ENCODE peak calls at places on chromosomes 2 and 18, in seven cellular contexts. One of them, this sample, is unnamed.

GRCh38 chr2:65991864-65992554 is 442.9 kb upstream of the MEIS1 start:
- DNase-seq in lower leg skin: peak; percentile 19
- DNase-seq in heart left ventricle: no peak
- DNase-seq in AG04450: no peak
- DNase-seq in kidney: no peak
- DNase-seq in CD8-positive, alpha-beta T cell: no peak
- DNase-seq in osteocyte: no peak
- DNase-seq in this sample: no peak

GRCh38 chr2:191666241-191666640 is 11.7 kb upstream of the NABP1 start:
- DNase-seq in CD8-positive, alpha-beta T cell: no peak
- DNase-seq in heart left ventricle: no peak
- DNase-seq in osteocyte: no peak
- DNase-seq in kidney: no peak
- DNase-seq in lower leg skin: no peak
- DNase-seq in AG04450: no peak
- DNase-seq in this sample: no peak

GRCh38 chr2:24493713-24494112 is 2.7 kb downstream of the NCOA1 start:
- DNase-seq in heart left ventricle: no peak
- DNase-seq in AG04450: no peak
- DNase-seq in osteocyte: no peak
- DNase-seq in kidney: no peak
- DNase-seq in CD8-positive, alpha-beta T cell: no peak
- DNase-seq in lower leg skin: no peak
- DNase-seq in this sample: no peak

GRCh38 chr2:96241227-96241626 is 24.6 kb downstream of the TMEM127 start:
- DNase-seq in heart left ventricle: no peak
- DNase-seq in osteocyte: no peak
- DNase-seq in CD8-positive, alpha-beta T cell: no peak
- DNase-seq in lower leg skin: no peak
- DNase-seq in AG04450: no peak
- DNase-seq in kidney: peak; percentile 34
- DNase-seq in this sample: no peak

GRCh38 chr2:232511336-232511863 is 8.8 kb upstream of the PRSS56 start:
- DNase-seq in kidney: no peak
- DNase-seq in heart left ventricle: peak; percentile 66
- DNase-seq in osteocyte: no peak
- DNase-seq in lower leg skin: no peak
- DNase-seq in AG04450: no peak
- DNase-seq in CD8-positive, alpha-beta T cell: no peak
- DNase-seq in this sample: no peak

GRCh38 chr18:55950379-55951166 is 362.6 kb upstream of the TCF4 start:
- DNase-seq in heart left ventricle: no peak
- DNase-seq in CD8-positive, alpha-beta T cell: no peak
- DNase-seq in lower leg skin: no peak
- DNase-seq in AG04450: no peak
- DNase-seq in kidney: peak; percentile 30
- DNase-seq in osteocyte: no peak
- DNase-seq in this sample: no peak

GRCh38 chr2:72841462-72842125 is 15.8 kb upstream of the EXOC6B start:
- DNase-seq in osteocyte: no peak
- DNase-seq in AG04450: no peak
- DNase-seq in heart left ventricle: no peak
- DNase-seq in lower leg skin: no peak
- DNase-seq in CD8-positive, alpha-beta T cell: no peak
- DNase-seq in kidney: no peak
- DNase-seq in this sample: no peak

GRCh38 chr2:191299866-191300265 is 54.7 kb downstream of the MYO1B start:
- DNase-seq in heart left ventricle: no peak
- DNase-seq in kidney: no peak
- DNase-seq in osteocyte: no peak
- DNase-seq in CD8-positive, alpha-beta T cell: no peak
- DNase-seq in AG04450: no peak
- DNase-seq in lower leg skin: no peak
- DNase-seq in this sample: no peak

GRCh38 chr2:69668598-69668997 is 25.1 kb upstream of the AAK1 start:
- DNase-seq in AG04450: no peak
- DNase-seq in osteocyte: no peak
- DNase-seq in heart left ventricle: no peak
- DNase-seq in lower leg skin: no peak
- DNase-seq in kidney: no peak
- DNase-seq in CD8-positive, alpha-beta T cell: no peak
- DNase-seq in this sample: no peak

GRCh38 chr18:29188760-29189159 is 1011.8 kb upstream of the CDH2 start:
- DNase-seq in lower leg skin: no peak
- DNase-seq in CD8-positive, alpha-beta T cell: no peak
- DNase-seq in heart left ventricle: no peak
- DNase-seq in kidney: no peak
- DNase-seq in osteocyte: no peak
- DNase-seq in AG04450: no peak
- DNase-seq in this sample: no peak

GRCh38 chr2:117785740-117786139 is 28.8 kb upstream of the DDX18 start:
- DNase-seq in CD8-positive, alpha-beta T cell: peak; percentile 38
- DNase-seq in lower leg skin: no peak
- DNase-seq in heart left ventricle: no peak
- DNase-seq in kidney: no peak
- DNase-seq in osteocyte: no peak
- DNase-seq in AG04450: peak; percentile 7
- DNase-seq in this sample: no peak

DNA sequence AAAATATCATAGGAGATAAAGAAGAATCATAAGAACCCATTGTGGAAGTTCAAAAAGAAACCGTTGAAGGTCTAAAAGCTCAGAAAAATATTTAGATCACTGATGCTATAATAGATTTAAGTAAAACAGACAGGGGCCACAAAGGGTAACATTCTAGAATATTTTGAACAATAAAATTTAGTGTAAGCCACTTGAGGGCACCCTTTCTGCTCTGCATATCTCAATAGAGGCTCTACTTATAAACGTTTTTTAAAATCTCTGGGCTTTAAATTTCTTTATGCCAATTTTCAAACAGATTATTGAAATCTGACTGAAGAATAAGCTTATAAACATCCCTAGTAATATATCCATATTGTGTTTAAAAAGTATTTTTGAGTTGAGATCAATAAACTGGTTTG is 57.6 kb upstream of the IL1RL1 start:
- DNase-seq in heart left ventricle: no peak
- DNase-seq in osteocyte: no peak
- DNase-seq in lower leg skin: no peak
- DNase-seq in CD8-positive, alpha-beta T cell: no peak
- DNase-seq in kidney: no peak
- DNase-seq in AG04450: no peak
- DNase-seq in this sample: no peak
- TF ChIP-seq CTCF in heart left ventricle: no peak
- TF ChIP-seq CTCF in osteocyte: peak; percentile 5
- TF ChIP-seq CTCF in lower leg skin: no peak
- TF ChIP-seq CTCF in CD8-positive, alpha-beta T cell: no peak
- TF ChIP-seq CTCF in kidney: peak; percentile 6
- TF ChIP-seq CTCF in AG04450: peak; percentile 43
- TF ChIP-seq CTCF in this sample: no peak

GRCh38 chr18:9055626-9056025 is 46.9 kb upstream of the NDUFV2 start:
- DNase-seq in CD8-positive, alpha-beta T cell: no peak
- DNase-seq in heart left ventricle: no peak
- DNase-seq in AG04450: no peak
- DNase-seq in osteocyte: no peak
- DNase-seq in kidney: no peak
- DNase-seq in lower leg skin: no peak
- DNase-seq in this sample: no peak

GRCh38 chr18:9057646-9058045 is 44.9 kb upstream of the NDUFV2 start:
- DNase-seq in CD8-positive, alpha-beta T cell: no peak
- DNase-seq in heart left ventricle: no peak
- DNase-seq in AG04450: no peak
- DNase-seq in osteocyte: no peak
- DNase-seq in kidney: no peak
- DNase-seq in lower leg skin: no peak
- DNase-seq in this sample: no peak

GRCh38 chr18:9053814-9054213 is 48.7 kb upstream of the NDUFV2 start:
- DNase-seq in heart left ventricle: no peak
- DNase-seq in lower leg skin: no peak
- DNase-seq in kidney: no peak
- DNase-seq in CD8-positive, alpha-beta T cell: no peak
- DNase-seq in AG04450: no peak
- DNase-seq in osteocyte: no peak
- DNase-seq in this sample: no peak

GRCh38 chr18:9058426-9058825 is 44.1 kb upstream of the NDUFV2 start:
- DNase-seq in heart left ventricle: no peak
- DNase-seq in kidney: no peak
- DNase-seq in osteocyte: no peak
- DNase-seq in lower leg skin: no peak
- DNase-seq in CD8-positive, alpha-beta T cell: no peak
- DNase-seq in AG04450: no peak
- DNase-seq in this sample: no peak

DNA sequence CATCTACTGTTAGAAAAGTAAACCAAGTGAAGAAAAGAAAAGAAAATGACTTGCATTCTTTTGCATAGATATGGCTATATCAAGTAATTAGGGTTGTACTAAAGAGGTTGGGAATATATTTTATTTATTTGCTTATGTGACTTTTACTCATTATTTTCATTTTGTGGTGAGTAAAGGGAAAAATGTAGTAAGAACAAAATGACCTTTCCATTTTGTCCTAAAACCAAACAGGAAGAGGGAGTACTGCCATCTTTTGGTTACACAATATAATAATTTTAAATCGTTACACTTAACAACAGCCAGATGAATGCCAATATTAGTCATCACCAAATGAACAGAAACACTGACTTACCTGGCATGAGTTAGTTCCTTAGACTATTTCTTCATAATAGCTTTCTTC is 47.3 kb upstream of the NDUFV2 start:
- DNase-seq in osteocyte: no peak
- DNase-seq in kidney: no peak
- DNase-seq in lower leg skin: no peak
- DNase-seq in CD8-positive, alpha-beta T cell: no peak
- DNase-seq in heart left ventricle: no peak
- DNase-seq in AG04450: peak; percentile 27
- DNase-seq in this sample: no peak
- TF ChIP-seq CTCF in osteocyte: peak; percentile 61
- TF ChIP-seq CTCF in kidney: no peak
- TF ChIP-seq CTCF in lower leg skin: no peak
- TF ChIP-seq CTCF in CD8-positive, alpha-beta T cell: no peak
- TF ChIP-seq CTCF in heart left ventricle: no peak
- TF ChIP-seq CTCF in AG04450: peak; percentile 31
- TF ChIP-seq CTCF in this sample: no peak

DNA sequence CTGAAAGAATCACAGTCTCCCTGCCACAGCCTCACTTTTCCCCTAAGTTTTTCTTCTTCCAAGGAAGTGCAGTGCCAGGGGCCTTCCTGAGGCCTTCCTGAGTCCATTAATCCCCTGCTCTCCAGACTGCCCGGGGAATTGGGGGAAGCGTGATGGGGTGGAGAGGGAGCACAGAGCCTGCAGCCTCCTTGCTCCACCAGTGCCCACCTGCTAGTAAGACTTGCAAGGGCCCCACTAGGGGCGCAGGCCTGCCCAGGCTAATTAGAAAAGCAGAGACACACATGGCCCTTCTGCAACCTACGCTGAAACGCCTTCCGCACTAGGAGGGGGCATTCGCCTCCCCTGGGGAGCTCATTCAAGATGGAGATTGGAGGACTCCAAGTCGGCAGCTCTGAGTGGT is 110.6 kb downstream of the MRO start:
- DNase-seq in lower leg skin: no peak
- DNase-seq in heart left ventricle: no peak
- DNase-seq in osteocyte: no peak
- DNase-seq in kidney: no peak
- DNase-seq in CD8-positive, alpha-beta T cell: no peak
- DNase-seq in AG04450: no peak
- DNase-seq in this sample: no peak
- TF ChIP-seq CTCF in lower leg skin: no peak
- TF ChIP-seq CTCF in heart left ventricle: no peak
- TF ChIP-seq CTCF in osteocyte: no peak
- TF ChIP-seq CTCF in kidney: no peak
- TF ChIP-seq CTCF in CD8-positive, alpha-beta T cell: no peak
- TF ChIP-seq CTCF in AG04450: no peak
- TF ChIP-seq CTCF in this sample: no peak

DNA sequence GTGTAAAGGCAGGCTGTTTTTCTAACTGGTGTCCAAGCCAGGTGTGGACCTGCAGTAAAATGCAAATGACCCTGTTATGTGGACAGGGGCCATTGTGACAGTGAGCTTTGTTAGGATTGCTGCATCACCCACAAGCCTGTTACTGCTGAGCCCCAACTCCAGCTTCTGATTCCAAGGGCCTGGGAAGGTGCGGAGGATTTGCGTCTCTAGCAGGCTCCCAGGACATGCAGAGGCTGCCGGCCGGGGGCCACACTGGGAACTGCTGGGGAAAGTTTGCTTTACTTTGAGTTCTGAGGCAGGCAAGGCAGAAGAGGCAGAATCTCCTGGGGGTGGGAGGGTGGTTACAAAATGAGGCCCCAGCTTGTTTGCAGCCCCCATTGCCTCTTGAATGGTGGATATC is 164.1 kb downstream of the GLI2 start:
- DNase-seq in CD8-positive, alpha-beta T cell: no peak
- DNase-seq in heart left ventricle: no peak
- DNase-seq in osteocyte: no peak
- DNase-seq in kidney: peak; percentile 64
- DNase-seq in AG04450: no peak
- DNase-seq in lower leg skin: no peak
- DNase-seq in this sample: no peak
- TF ChIP-seq CTCF in CD8-positive, alpha-beta T cell: no peak
- TF ChIP-seq CTCF in heart left ventricle: no peak
- TF ChIP-seq CTCF in osteocyte: no peak
- TF ChIP-seq CTCF in kidney: no peak
- TF ChIP-seq CTCF in AG04450: no peak
- TF ChIP-seq CTCF in lower leg skin: no peak
- TF ChIP-seq CTCF in this sample: no peak

This sample was measured in dorsolateral prefrontal cortex.